ENCODE peak calls at places on chromosome X, in five cellular contexts. H is fibroblast of the aortic adventitia, C is GM12865, E is GM10248, L is cardiac muscle cell. J is an unnamed sample.

GRCh38 chrX:2696698-2697215 is 5.7 kb downstream of the CD99 start:
- DNase-seq in C (peak), L (no peak), H (peak), E (peak), J (peak)

GRCh38 chrX:113529425-113530013 is 688.9 kb upstream of the AMOT start:
- DNase-seq in C (peak), L (no peak), H (no peak), E (no peak), J (no peak)

GRCh38 chrX:56812515-56813105 is 83.6 kb downstream of the NBDY start:
- DNase-seq in L (no peak), H (peak), E (peak), C (peak), J (no peak)

GRCh38 chrX:123219916-123220315 is 35.8 kb downstream of the GRIA3 start:
- DNase-seq in E (no peak), C (no peak), L (peak), H (no peak), J (no peak)

GRCh38 chrX:126485371-126485770 is 67.2 kb downstream of the DCAF12L1 start:
- DNase-seq in C (no peak), L (no peak), E (no peak), H (no peak), J (no peak)

GRCh38 chrX:129557844-129558243 is 17.8 kb downstream of the OCRL start:
- DNase-seq in E (no peak), C (no peak), H (peak), L (peak), J (no peak)

GRCh38 chrX:115023811-115024210 is 6.4 kb upstream of the IL13RA2 start:
- DNase-seq in H (no peak), E (no peak), L (no peak), C (no peak), J (no peak)

GRCh38 chrX:40651620-40652223 is 4.4 kb upstream of the CXorf38 start:
- DNase-seq in L (peak), H (peak), C (peak), E (peak), J (peak)

GRCh38 chrX:57607295-57608187 is 15.7 kb downstream of the ZXDB start:
- DNase-seq in H (no peak), C (no peak), L (peak), E (no peak), J (no peak)

DNA sequence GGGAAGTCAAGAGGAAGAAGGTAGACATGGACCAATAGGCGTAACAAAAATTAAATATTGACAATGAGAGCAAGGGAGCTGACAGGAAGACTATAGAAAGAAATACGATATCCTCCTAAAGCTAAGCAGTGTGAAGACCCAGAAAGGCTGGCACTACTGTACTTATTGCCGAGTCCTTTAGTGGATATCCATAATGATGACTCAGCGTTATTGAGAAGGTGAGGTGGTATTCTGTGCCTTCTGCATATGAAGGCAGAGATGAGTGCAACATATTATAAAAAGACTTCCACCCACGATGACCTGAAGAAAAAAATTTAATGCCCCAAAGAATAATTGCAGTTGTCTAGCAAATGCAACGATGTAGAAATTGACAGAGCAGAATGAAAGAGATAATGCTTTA is 13.0 kb upstream of the MCF2 start:
- DNase-seq in H (no peak), L (no peak), C (no peak), E (no peak), J (no peak)
- TF ChIP-seq CTCF in H (no peak), L (no peak), C (no peak), E (no peak), J (no peak)

GRCh38 chrX:68721991-68722860 is 74.8 kb downstream of the STARD8 start:
- DNase-seq in H (no peak), C (no peak), L (no peak), E (no peak), J (no peak)
- TF ChIP-seq CTCF in H (no peak), C (no peak), L (no peak), E (no peak), J (no peak)

GRCh38 chrX:72540318-72540717 is 32.3 kb downstream of the HDAC8 start:
- DNase-seq in E (no peak), C (peak), H (peak), L (peak), J (no peak)

DNA sequence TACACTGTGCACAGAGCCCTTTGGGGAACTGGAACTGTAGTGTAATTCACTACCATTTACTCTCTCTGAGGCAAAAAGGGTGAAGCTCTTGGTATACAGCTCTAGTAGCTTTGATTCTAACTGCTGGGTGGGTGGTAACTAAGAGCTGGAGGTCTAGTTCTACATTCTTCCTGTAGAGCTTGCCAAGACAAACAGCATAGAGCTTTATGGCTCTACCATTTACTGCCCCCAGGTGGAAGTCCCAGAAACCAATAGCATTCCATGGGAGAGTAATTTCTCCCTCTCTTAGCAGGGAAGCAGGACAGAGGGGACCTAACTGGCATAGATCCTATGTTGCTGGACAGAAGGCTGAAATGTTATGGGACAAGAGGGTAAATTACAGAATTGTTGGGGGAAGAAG is 26.7 kb downstream of the HDAC8 start:
- DNase-seq in H (no peak), L (no peak), C (no peak), E (no peak), J (no peak)
- TF ChIP-seq CTCF in H (no peak), L (peak), C (no peak), E (no peak), J (peak)

GRCh38 chrX:118758511-118758910 is 31.1 kb downstream of the IL13RA1 start:
- DNase-seq in L (no peak), C (no peak), E (no peak), H (no peak), J (no peak)

GRCh38 chrX:118764122-118764521 is 36.7 kb downstream of the IL13RA1 start:
- DNase-seq in E (no peak), C (no peak), H (no peak), L (no peak), J (no peak)

GRCh38 chrX:118760025-118760424 is 32.6 kb downstream of the IL13RA1 start:
- DNase-seq in H (no peak), E (no peak), C (no peak), L (no peak), J (no peak)

GRCh38 chrX:118763489-118763888 is 36.1 kb downstream of the IL13RA1 start:
- DNase-seq in C (no peak), L (no peak), H (no peak), E (no peak), J (no peak)

GRCh38 chrX:118761950-118762725 is 34.7 kb downstream of the IL13RA1 start:
- DNase-seq in H (no peak), E (no peak), L (no peak), C (peak), J (no peak)
- TF ChIP-seq CTCF in H (no peak), E (peak), L (no peak), C (peak), J (peak)

DNA sequence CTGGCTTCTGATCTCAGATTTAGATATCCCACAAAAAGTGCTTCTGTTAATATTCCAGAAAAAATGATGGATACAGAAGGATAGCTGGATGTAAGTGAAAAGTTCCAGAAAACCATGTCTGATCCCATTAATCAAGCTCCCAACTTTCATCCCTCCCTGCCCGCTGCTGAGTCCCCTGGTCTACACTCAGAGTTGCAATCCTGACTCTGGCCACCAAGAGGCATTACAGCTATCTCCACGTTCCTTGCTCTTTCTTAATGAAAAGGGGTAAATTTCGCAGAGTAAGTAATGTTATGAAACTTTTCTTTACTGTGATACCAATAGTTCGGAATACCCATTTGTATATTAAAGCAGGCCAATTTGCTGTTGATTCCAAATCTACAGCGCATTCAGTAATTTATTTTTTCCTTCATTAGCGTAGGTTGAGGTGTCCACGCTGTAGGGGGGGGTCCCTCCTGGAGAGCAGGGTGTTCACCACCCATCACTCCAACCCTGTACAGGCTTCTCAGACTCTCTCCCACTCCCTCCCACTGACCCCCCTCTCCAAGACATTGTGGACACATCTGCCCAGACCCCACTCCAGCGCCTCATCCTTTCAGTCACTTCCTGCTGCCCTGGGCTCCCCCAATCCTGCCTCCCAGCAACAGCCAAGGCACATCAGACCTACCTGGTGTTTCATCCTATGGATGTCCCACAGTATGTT is 55.1 kb downstream of the RAB40A start:
- DNase-seq in L (peak), H (peak), E (peak), C (peak), J (no peak)
- TF ChIP-seq CTCF in L (peak), H (peak), E (peak), C (peak), J (peak)

DNA sequence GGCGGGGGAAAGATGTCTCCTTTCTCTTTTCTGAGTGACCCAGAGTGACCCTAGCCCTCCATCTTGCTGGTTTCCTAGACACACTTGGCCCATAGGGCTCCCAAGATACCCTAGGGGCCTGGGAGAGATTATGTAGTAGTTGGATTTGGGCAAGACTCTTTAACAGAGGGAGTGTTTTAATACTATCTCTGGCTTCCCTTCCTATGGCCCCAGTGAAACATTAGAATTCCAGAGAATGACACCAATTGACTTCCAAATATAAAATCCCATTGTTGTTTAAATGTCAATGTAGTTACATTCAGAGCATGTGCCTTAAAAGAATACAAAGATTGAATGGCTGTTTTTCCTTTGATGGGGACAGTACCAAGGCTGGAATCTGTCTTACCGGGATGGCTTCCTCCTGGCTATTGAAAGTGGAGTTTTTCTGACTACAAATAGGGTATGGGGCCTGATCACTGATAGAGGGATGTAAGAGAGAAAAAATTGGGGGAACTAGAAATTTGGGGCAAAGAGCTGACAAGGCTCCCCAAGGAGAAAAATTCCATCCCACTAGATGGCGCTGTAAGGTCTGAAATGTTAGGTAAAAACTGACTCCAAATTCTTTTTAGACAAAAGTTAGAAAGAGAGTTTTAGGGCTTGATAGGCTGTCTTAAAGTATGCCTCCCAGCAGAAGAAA is 10.7 kb downstream of the TENT5D start:
- DNase-seq in C (peak), H (peak), E (no peak), L (no peak), J (no peak)
- TF ChIP-seq CTCF in C (peak), H (peak), E (no peak), L (no peak), J (peak)

GRCh38 chrX:16671005-16671404 is 21.0 kb downstream of the S100G start:
- DNase-seq in H (peak), E (peak), C (peak), L (peak), J (peak)
- TF ChIP-seq CTCF in H (peak), E (no peak), C (no peak), L (peak), J (peak)

DNA sequence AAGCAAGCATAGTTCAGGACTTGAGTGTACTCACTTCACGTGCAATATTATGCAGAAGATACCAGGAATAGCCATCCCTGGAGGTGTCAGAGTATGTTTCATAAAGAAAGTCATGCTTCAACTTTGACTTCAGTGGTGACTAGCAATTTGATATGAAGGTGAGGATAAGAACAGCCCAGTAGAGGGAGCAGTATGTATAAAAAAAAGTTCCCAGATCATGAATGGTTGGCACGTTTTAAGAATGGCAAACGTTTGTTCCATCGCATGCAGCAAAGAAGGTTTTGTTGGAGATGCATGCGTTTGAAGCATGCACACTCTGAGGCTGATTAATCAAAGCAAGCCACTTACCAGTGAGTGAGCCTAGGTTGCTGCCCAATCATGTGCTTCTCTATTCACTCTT is 33.5 kb upstream of the SLITRK4 start:
- DNase-seq in L (no peak), E (no peak), C (no peak), H (no peak), J (no peak)
- TF ChIP-seq CTCF in L (peak), E (no peak), C (no peak), H (no peak), J (peak)

GRCh38 chrX:132292753-132293152 is 73.5 kb upstream of the RAP2C start:
- DNase-seq in E (peak), L (peak), C (peak), H (peak), J (peak)
- TF ChIP-seq CTCF in E (peak), L (peak), C (peak), H (peak), J (peak)

J was measured in LNCaP clone FGC.